ENCODE peak calls at places on chromosome 4, in eight cellular contexts. Y is right cardiac atrium, T is tibial nerve, E is heart right ventricle, I is IMR-90, Z is GM23248, S is colonic mucosa, V is gastrocnemius medialis. U is an unnamed sample.

GRCh38 chr4:88765729-88766128 is 68.1 kb upstream of the NAP1L5 start:
- DNase-seq in Y (peak; percentile 73), T (no peak), E (peak; percentile 33), I (peak; percentile 84), Z (peak; percentile 89), S (no peak), V (peak; percentile 77), U (peak; percentile 42)

GRCh38 chr4:145511913-145512522 is 30.4 kb downstream of the SMAD1 start:
- DNase-seq in Y (no peak), T (no peak), E (no peak), I (peak; percentile 35), Z (peak; percentile 56), S (no peak), V (no peak), U (peak; percentile 59)

GRCh38 chr4:102759835-102760644 is 728 bp downstream of the MANBA start:
- DNase-seq in Y (no peak), T (peak; percentile 16), E (no peak), I (peak; percentile 68), Z (peak; percentile 80), S (peak; percentile 35), V (peak; percentile 33), U (peak; percentile 58)

GRCh38 chr4:101599620-101600019 is 190.9 kb upstream of the BANK1 start:
- DNase-seq in Y (no peak), T (no peak), E (no peak), I (peak; percentile 56), Z (peak; percentile 71), S (no peak), V (no peak), U (no peak)

GRCh38 chr4:137794779-137795178 is 262.5 kb upstream of the PCDH18 start:
- DNase-seq in Y (no peak), T (no peak), E (no peak), I (no peak), Z (peak; percentile 26), S (no peak), V (no peak), U (no peak)

GRCh38 chr4:120317713-120318112 is 251.1 kb upstream of the MAD2L1 start:
- DNase-seq in Y (no peak), T (no peak), E (no peak), I (no peak), Z (no peak), S (no peak), V (no peak), U (peak; percentile 1)

GRCh38 chr4:98113005-98113404 is 30.3 kb downstream of the STPG2 start:
- DNase-seq in Y (no peak), T (no peak), E (no peak), I (peak; percentile 25), Z (peak; percentile 48), S (no peak), V (no peak), U (peak; percentile 61)

GRCh38 chr4:33072340-33073089 is 2352.3 kb downstream of the PCDH7 start:
- DNase-seq in Y (no peak), T (no peak), E (no peak), I (no peak), Z (no peak), S (no peak), V (no peak), U (no peak)

GRCh38 chr4:85763207-85763606 is 288.3 kb downstream of the ARHGAP24 start:
- DNase-seq in Y (no peak), T (no peak), E (no peak), I (no peak), Z (no peak), S (no peak), V (no peak), U (no peak)

DNA sequence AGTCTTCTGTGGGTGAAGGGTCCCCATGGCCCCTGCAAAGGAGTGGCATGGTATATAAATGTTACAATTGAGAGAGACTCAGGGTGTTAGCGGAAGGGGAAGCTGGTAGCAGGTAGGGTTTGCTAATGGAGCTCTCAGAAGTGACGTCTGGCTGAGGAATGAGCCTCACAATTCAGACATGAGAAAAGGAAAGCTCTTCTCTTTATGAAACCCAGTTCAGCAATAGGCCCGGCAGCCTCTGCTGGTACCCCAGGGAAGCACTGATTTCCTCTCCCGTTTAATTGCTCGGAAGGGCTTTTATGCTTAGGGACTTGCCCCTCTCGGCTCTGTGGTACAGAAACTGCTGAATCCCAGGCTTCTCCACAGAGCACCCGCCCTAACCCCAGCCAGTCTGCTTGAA is 19.4 kb upstream of the AFAP1 start:
- DNase-seq in Y (no peak), T (no peak), E (no peak), I (no peak), Z (no peak), S (no peak), V (no peak), U (no peak)
- H3K4me1 ChIP-seq in Y (no peaks in the 10 kb centered on the region), T (peaks cover 7% of the 10 kb centered on the region), E (no peaks in the 10 kb centered on the region), I (peaks cover 20% of the 10 kb centered on the region), Z (peaks cover 31% of the 10 kb centered on the region), S (peaks cover 4% of the 10 kb centered on the region), V (no peaks in the 10 kb centered on the region), U (peaks cover 6% of the 10 kb centered on the region)

GRCh38 chr4:84515075-84515474 is 16.0 kb upstream of the NKX6-1 start:
- DNase-seq in Y (no peak), T (no peak), E (no peak), I (no peak), Z (no peak), S (no peak), V (no peak), U (no peak)
- H3K4me1 ChIP-seq in Y (no peaks in the 10 kb centered on the region), T (no peaks in the 10 kb centered on the region), E (no peaks in the 10 kb centered on the region), I (no peaks in the 10 kb centered on the region), Z (no peaks in the 10 kb centered on the region), S (no peaks in the 10 kb centered on the region), V (no peaks in the 10 kb centered on the region), U (no peaks in the 10 kb centered on the region)

DNA sequence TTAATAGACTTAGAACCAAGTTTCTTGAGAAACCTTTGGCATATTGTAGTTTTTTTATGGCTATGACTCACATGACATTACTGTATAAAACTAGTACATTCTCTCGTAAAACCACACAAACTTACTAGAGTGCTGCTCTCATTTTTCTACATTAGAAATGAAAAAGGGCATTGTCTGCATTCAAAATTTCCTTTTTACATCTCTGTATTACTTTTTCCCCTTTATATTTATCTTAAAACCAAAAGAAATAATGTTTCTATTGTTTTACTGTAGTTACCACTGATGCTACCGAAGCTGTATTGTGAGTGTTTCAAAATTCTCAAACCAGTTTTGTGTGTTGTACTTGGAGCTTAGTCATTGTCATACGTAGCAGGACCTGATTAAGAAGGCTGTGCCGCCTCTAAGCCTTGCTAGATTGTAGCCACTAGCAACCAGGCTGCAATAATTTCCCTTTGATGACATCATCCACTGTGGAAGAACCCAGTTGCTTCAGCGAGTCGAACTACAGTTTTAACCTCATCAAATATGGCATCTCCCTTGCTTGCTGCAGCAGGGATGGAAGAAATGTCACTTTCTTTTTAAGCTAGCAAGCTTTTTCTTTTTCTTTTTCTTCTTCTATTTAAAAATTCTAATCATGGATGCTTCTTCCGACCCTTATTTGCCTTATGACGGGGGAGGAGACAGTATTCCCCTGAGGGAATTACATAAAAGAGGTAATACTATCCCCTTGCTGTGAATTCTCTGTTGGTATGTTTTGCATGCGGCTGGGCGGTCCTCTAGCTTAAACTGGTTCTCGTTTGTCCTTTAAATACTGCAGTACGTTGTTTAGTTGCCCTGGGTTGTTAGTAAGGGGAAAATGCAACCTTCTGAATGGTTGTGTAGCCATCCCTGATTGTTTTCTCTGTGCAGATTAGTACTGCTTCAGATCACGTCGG is 39.6 kb downstream of the CLCN3 start:
- DNase-seq in Y (peak; percentile 83), T (no peak), E (no peak), I (peak; percentile 99), Z (peak; percentile 100), S (peak; percentile 84), V (peak; percentile 67), U (peak; percentile 99)
- H3K4me1 ChIP-seq in Y (peaks cover 6% of the 10 kb centered on the region), T (no peaks in the 10 kb centered on the region), E (peaks cover 15% of the 10 kb centered on the region), I (peaks cover 2% of the 10 kb centered on the region), Z (peaks cover 32% of the 10 kb centered on the region), S (no peaks in the 10 kb centered on the region), V (peaks cover 35% of the 10 kb centered on the region), U (no peaks in the 10 kb centered on the region)

GRCh38 chr4:108535757-108536156 is 84.6 kb upstream of the RPL34 start:
- DNase-seq in Y (no peak), T (no peak), E (no peak), I (no peak), Z (no peak), S (peak; percentile 33), V (no peak), U (no peak)

GRCh38 chr4:108531461-108531860 is 88.9 kb upstream of the RPL34 start:
- DNase-seq in Y (no peak), T (no peak), E (no peak), I (no peak), Z (no peak), S (no peak), V (no peak), U (no peak)

GRCh38 chr4:108533876-108534275 is 86.5 kb upstream of the RPL34 start:
- DNase-seq in Y (no peak), T (no peak), E (no peak), I (no peak), Z (no peak), S (no peak), V (no peak), U (no peak)

GRCh38 chr4:108532187-108532586 is 88.2 kb upstream of the RPL34 start:
- DNase-seq in Y (no peak), T (no peak), E (no peak), I (no peak), Z (no peak), S (no peak), V (no peak), U (no peak)

DNA sequence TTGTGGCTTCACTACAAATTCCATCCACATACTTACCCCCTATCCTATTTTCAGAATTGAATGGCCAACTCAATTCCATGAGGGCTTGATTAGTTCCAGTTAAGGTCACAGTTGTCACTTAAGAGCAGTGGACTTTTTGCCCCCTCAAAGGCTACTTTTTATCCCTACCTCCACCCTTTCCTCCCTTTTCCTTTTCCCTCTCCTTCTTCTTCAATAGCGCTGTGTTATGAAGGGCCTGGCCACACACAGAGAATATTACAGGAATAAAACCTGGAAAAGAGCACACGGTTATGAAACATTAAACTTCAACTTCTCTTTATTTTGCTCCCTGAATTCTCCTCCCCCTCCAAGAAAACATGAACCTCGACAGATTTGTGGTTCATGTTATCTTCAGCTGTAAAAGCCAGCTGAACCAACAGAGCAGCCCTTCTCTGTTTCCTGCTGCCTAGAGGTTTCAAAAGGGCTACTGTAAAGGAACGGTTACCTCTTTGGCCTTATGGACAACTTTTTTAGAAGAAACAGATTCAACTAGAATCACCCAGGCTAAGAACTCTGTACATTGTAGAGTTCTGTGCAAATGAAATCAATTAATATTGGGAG is 87.0 kb upstream of the RPL34 start:
- DNase-seq in Y (no peak), T (no peak), E (no peak), I (no peak), Z (no peak), S (peak; percentile 33), V (no peak), U (no peak)
- H3K4me1 ChIP-seq in Y (no peaks in the 10 kb centered on the region), T (peaks cover 11% of the 10 kb centered on the region), E (no peaks in the 10 kb centered on the region), I (no peaks in the 10 kb centered on the region), Z (no peaks in the 10 kb centered on the region), S (no peaks in the 10 kb centered on the region), V (no peaks in the 10 kb centered on the region), U (peaks cover 5% of the 10 kb centered on the region)

GRCh38 chr4:159071969-159072765 is 30.7 kb upstream of the RAPGEF2 start:
- DNase-seq in Y (no peak), T (no peak), E (no peak), I (peak; percentile 19), Z (no peak), S (no peak), V (no peak), U (no peak)
- H3K4me1 ChIP-seq in Y (no peaks in the 10 kb centered on the region), T (no peaks in the 10 kb centered on the region), E (no peaks in the 10 kb centered on the region), I (peaks cover 2% of the 10 kb centered on the region), Z (peaks cover 43% of the 10 kb centered on the region), S (no peaks in the 10 kb centered on the region), V (no peaks in the 10 kb centered on the region), U (no peaks in the 10 kb centered on the region)

GRCh38 chr4:69054578-69055200 is 41.6 kb upstream of the UGT2B7 start:
- DNase-seq in Y (no peak), T (no peak), E (no peak), I (peak; percentile 87), Z (peak; percentile 73), S (no peak), V (no peak), U (no peak)
- H3K4me1 ChIP-seq in Y (no peaks in the 10 kb centered on the region), T (no peaks in the 10 kb centered on the region), E (no peaks in the 10 kb centered on the region), I (peaks cover 6% of the 10 kb centered on the region), Z (no peaks in the 10 kb centered on the region), S (peaks cover 4% of the 10 kb centered on the region), V (no peaks in the 10 kb centered on the region), U (no peaks in the 10 kb centered on the region)